ENCODE peak calls at places on chromosome 9, in five cellular contexts. One of them, this sample, is unnamed.
A peak's percentile ranks its signal among the peaks of the same experiment; 100 is the strongest.

GRCh38 chr9:130245474-130245873 is 20.1 kb upstream of the HMCN2 start:
- DNase-seq in endothelial cell: no peak
- DNase-seq in T-helper 9 cell: no peak
- DNase-seq in Calu3: no peak
- DNase-seq in NCI-H1092: no peak
- DNase-seq in this sample: peak; percentile 29

GRCh38 chr9:132795511-132796303 is 82.4 kb downstream of the AK8 start:
- DNase-seq in endothelial cell: no peak
- DNase-seq in T-helper 9 cell: no peak
- DNase-seq in Calu3: no peak
- DNase-seq in NCI-H1092: no peak
- DNase-seq in this sample: peak; percentile 32

GRCh38 chr9:76691761-76692313 is 72.4 kb upstream of the PCA3 start:
- DNase-seq in endothelial cell: no peak
- DNase-seq in T-helper 9 cell: no peak
- DNase-seq in Calu3: no peak
- DNase-seq in NCI-H1092: peak; percentile 64
- DNase-seq in this sample: no peak

GRCh38 chr9:7479300-7479699 is 320.3 kb downstream of the DMAC1 start:
- DNase-seq in endothelial cell: no peak
- DNase-seq in T-helper 9 cell: no peak
- DNase-seq in Calu3: no peak
- DNase-seq in NCI-H1092: no peak
- DNase-seq in this sample: no peak

GRCh38 chr9:38022203-38022602 is 46.8 kb downstream of the SHB start:
- DNase-seq in endothelial cell: no peak
- DNase-seq in T-helper 9 cell: no peak
- DNase-seq in Calu3: no peak
- DNase-seq in NCI-H1092: no peak
- DNase-seq in this sample: no peak

GRCh38 chr9:27368317-27368985 is 71.5 kb upstream of the EQTN start:
- DNase-seq in endothelial cell: no peak
- DNase-seq in T-helper 9 cell: no peak
- DNase-seq in Calu3: no peak
- DNase-seq in NCI-H1092: no peak
- DNase-seq in this sample: no peak

GRCh38 chr9:93813687-93814560 is 141.2 kb downstream of the BARX1 start:
- DNase-seq in endothelial cell: no peak
- DNase-seq in T-helper 9 cell: no peak
- DNase-seq in Calu3: no peak
- DNase-seq in NCI-H1092: peak; percentile 97
- DNase-seq in this sample: no peak

GRCh38 chr9:134365791-134366222 is 39.6 kb downstream of the RXRA start:
- DNase-seq in endothelial cell: no peak
- DNase-seq in T-helper 9 cell: no peak
- DNase-seq in Calu3: no peak
- DNase-seq in NCI-H1092: peak; percentile 84
- DNase-seq in this sample: no peak

GRCh38 chr9:112384690-112385089 is 4.8 kb downstream of the HSDL2 start:
- DNase-seq in endothelial cell: no peak
- DNase-seq in T-helper 9 cell: no peak
- DNase-seq in Calu3: no peak
- DNase-seq in NCI-H1092: no peak
- DNase-seq in this sample: no peak

GRCh38 chr9:4327504-4328191 is 27.8 kb upstream of the GLIS3 start:
- DNase-seq in endothelial cell: no peak
- DNase-seq in T-helper 9 cell: no peak
- DNase-seq in Calu3: no peak
- DNase-seq in NCI-H1092: no peak
- DNase-seq in this sample: peak; percentile 79

GRCh38 chr9:91042024-91042423 is 240.4 kb downstream of the SYK start:
- DNase-seq in endothelial cell: no peak
- DNase-seq in T-helper 9 cell: no peak
- DNase-seq in Calu3: no peak
- DNase-seq in NCI-H1092: no peak
- DNase-seq in this sample: no peak

GRCh38 chr9:33867747-33868429 is 50.9 kb downstream of the UBE2R2 start:
- DNase-seq in endothelial cell: no peak
- DNase-seq in T-helper 9 cell: no peak
- DNase-seq in Calu3: no peak
- DNase-seq in NCI-H1092: no peak
- DNase-seq in this sample: no peak

GRCh38 chr9:35940474-35941467 is 17.2 kb downstream of the OR2S2 start:
- DNase-seq in endothelial cell: no peak
- DNase-seq in T-helper 9 cell: peak; percentile 14
- DNase-seq in Calu3: no peak
- DNase-seq in NCI-H1092: no peak
- DNase-seq in this sample: no peak

GRCh38 chr9:84293001-84293798 is 47.4 kb downstream of the SLC28A3 start:
- DNase-seq in endothelial cell: no peak
- DNase-seq in T-helper 9 cell: no peak
- DNase-seq in Calu3: no peak
- DNase-seq in NCI-H1092: no peak
- DNase-seq in this sample: no peak

This sample was measured in islet precursor cell.